ENCODE peak calls at places on chromosomes 3 and 15, in seven cellular contexts. W is dorsolateral prefrontal cortex; P is stimulated activated CD4-positive, alpha-beta T cell treated with anti-CD3 and anti-CD28 coated beads, Interleukin-12 subunit alpha, Interleukin-12 subunit beta, amount 100 ng/mL, for 48 hours; K is nephron progenitor cell; J is foreskin melanocyte; E is lower lobe of right lung; H is AG10803. V is an unnamed sample.

GRCh38 chr3:148149556-148149955 is 548.1 kb upstream of the AGTR1 start:
- DNase-seq in K (no peak), J (no peak), E (no peak), P (no peak), H (no peak), W (no peak), V (no peak)

GRCh38 chr15:28900041-28900891 is 14.5 kb downstream of the APBA2 start:
- DNase-seq in W (no peak), P (no peak), K (no peak), E (no peak), H (no peak), J (no peak), V (no peak)

GRCh38 chr3:128274837-128275236 is 121.6 kb downstream of the EEFSEC start:
- DNase-seq in E (no peak), W (no peak), J (no peak), P (no peak), K (no peak), H (peak; percentile 68), V (peak; percentile 61)

GRCh38 chr3:146883292-146883691 is 278.1 kb upstream of the PLSCR5 start:
- DNase-seq in P (no peak), H (no peak), E (no peak), J (no peak), W (no peak), K (no peak), V (no peak)

GRCh38 chr15:73346735-73347312 is 21.9 kb downstream of the HCN4 start:
- DNase-seq in W (no peak), H (no peak), P (peak; percentile 25), J (no peak), K (peak; percentile 93), E (peak; percentile 76), V (no peak)

GRCh38 chr3:195762611-195763247 is 42.0 kb downstream of the MUC20 start:
- DNase-seq in E (peak; percentile 31), J (no peak), K (no peak), P (no peak), W (no peak), H (no peak), V (no peak)

GRCh38 chr3:36135863-36136262 is 244.4 kb upstream of the STAC start:
- DNase-seq in H (no peak), P (no peak), J (no peak), K (no peak), E (no peak), W (no peak), V (no peak)

GRCh38 chr3:188940213-188940914 is 231.4 kb upstream of the TPRG1 start:
- DNase-seq in H (peak; percentile 75), E (no peak), J (no peak), K (no peak), P (no peak), W (no peak), V (no peak)

GRCh38 chr15:39624806-39625205 is 43.9 kb downstream of the THBS1 start:
- DNase-seq in J (no peak), P (peak; percentile 47), E (peak; percentile 44), W (no peak), K (no peak), H (peak; percentile 92), V (peak; percentile 84)

GRCh38 chr3:142904639-142905441 is 16.0 kb upstream of the PCOLCE2 start:
- DNase-seq in H (no peak), P (no peak), K (no peak), W (no peak), E (no peak), J (no peak), V (no peak)

GRCh38 chr3:171297951-171298350 is 162.3 kb downstream of the TNIK start:
- DNase-seq in W (no peak), H (no peak), P (no peak), E (no peak), K (no peak), J (no peak), V (no peak)

GRCh38 chr3:184284696-184285095 is 8.9 kb downstream of the ECE2 start:
- DNase-seq in W (peak; percentile 69), E (no peak), P (no peak), K (peak; percentile 55), H (peak; percentile 66), J (peak; percentile 39), V (no peak)

GRCh38 chr3:44069276-44069675 is 172.4 kb upstream of the TOPAZ1 start:
- DNase-seq in P (no peak), W (no peak), K (no peak), H (no peak), J (no peak), E (no peak), V (no peak)

GRCh38 chr3:64575211-64575844 is 112.5 kb downstream of the ADAMTS9 start:
- DNase-seq in J (no peak), W (no peak), H (peak; percentile 25), P (no peak), E (no peak), K (no peak), V (no peak)

GRCh38 chr3:49841126-49841525 is 15.2 kb downstream of the TRAIP start:
- DNase-seq in J (no peak), K (peak; percentile 26), E (no peak), H (no peak), P (no peak), W (no peak), V (no peak)

GRCh38 chr3:172918165-172918564 is 167.6 kb downstream of the ECT2 start:
- DNase-seq in W (no peak), E (no peak), P (no peak), J (peak; percentile 95), H (no peak), K (no peak), V (no peak)

GRCh38 chr3:66598168-66598567 is 97.3 kb upstream of the LRIG1 start:
- DNase-seq in J (no peak), E (no peak), K (no peak), P (no peak), H (peak; percentile 61), W (no peak), V (peak; percentile 44)

GRCh38 chr3:53044371-53045106 is 1.3 kb downstream of the SFMBT1 start:
- DNase-seq in P (no peak), J (peak; percentile 44), H (peak; percentile 42), E (peak; percentile 50), W (peak; percentile 35), K (no peak), V (no peak)

GRCh38 chr15:31325432-31325975 is 1.1 kb upstream of the KLF13 start:
- DNase-seq in P (no peak), H (no peak), E (peak; percentile 87), K (peak; percentile 70), J (no peak), W (peak; percentile 79), V (no peak)

GRCh38 chr3:17258823-17259436 is 374.2 kb downstream of the PLCL2 start:
- DNase-seq in K (peak; percentile 4), W (no peak), E (no peak), J (peak; percentile 24), H (peak; percentile 35), P (no peak), V (no peak)

GRCh38 chr3:123658118-123658859 is 73.4 kb upstream of the HACD2 start:
- DNase-seq in K (no peak), E (peak; percentile 63), H (peak; percentile 85), W (no peak), P (no peak), J (no peak), V (peak; percentile 61)

GRCh38 chr15:77542491-77543001 is 90.2 kb downstream of the LINGO1 start:
- DNase-seq in E (no peak), P (no peak), H (peak; percentile 33), J (no peak), K (no peak), W (no peak), V (no peak)

GRCh38 chr15:22955544-22956085 is 24.6 kb downstream of the CYFIP1 start:
- DNase-seq in J (peak; percentile 45), P (no peak), E (no peak), W (no peak), H (no peak), K (no peak), V (no peak)

GRCh38 chr15:47737424-47737823 is 20.1 kb downstream of the SEMA6D start:
- DNase-seq in J (no peak), K (no peak), W (no peak), P (no peak), H (peak; percentile 30), E (no peak), V (no peak)

GRCh38 chr3:1272541-1273265 is 179.9 kb downstream of the CNTN6 start:
- DNase-seq in E (no peak), J (no peak), W (no peak), K (no peak), P (no peak), H (no peak), V (no peak)

GRCh38 chr3:19029837-19030835 is 118.2 kb upstream of the KCNH8 start:
- DNase-seq in E (no peak), K (no peak), H (no peak), J (no peak), W (no peak), P (no peak), V (no peak)

GRCh38 chr15:61115679-61116078 is 113.4 kb downstream of the RORA start:
- DNase-seq in J (no peak), W (no peak), E (no peak), H (peak; percentile 22), P (no peak), K (no peak), V (no peak)

GRCh38 chr3:126417461-126418255 is 22.9 kb downstream of the CFAP100 start:
- DNase-seq in P (no peak), H (no peak), W (peak; percentile 22), K (no peak), E (no peak), J (no peak), V (no peak)

GRCh38 chr3:129123314-129124060 is 1.9 kb upstream of the RAB43 start:
- DNase-seq in P (no peak), W (no peak), H (peak; percentile 67), E (no peak), K (no peak), J (no peak), V (no peak)

GRCh38 chr3:193572426-193572908 is 17.8 kb upstream of the ATP13A4 start:
- DNase-seq in P (no peak), H (peak; percentile 63), J (peak; percentile 50), W (peak; percentile 74), K (peak; percentile 64), E (no peak), V (no peak)

GRCh38 chr3:139935071-139935865 is at the start of gene CLSTN2:
- DNase-seq in W (peak; percentile 68), H (peak; percentile 7), J (no peak), K (peak; percentile 87), P (no peak), E (peak; percentile 56), V (no peak)

GRCh38 chr15:28117591-28117990 is 18.5 kb upstream of the OCA2 start:
- DNase-seq in K (no peak), P (no peak), W (peak; percentile 6), J (no peak), H (no peak), E (no peak), V (no peak)

GRCh38 chr15:82165948-82166376 is 96.6 kb downstream of the EFL1 start:
- DNase-seq in E (no peak), P (no peak), K (no peak), H (peak; percentile 31), J (no peak), W (no peak), V (no peak)